ENCODE peak calls at places on chromosomes 6 and 20, in four cellular contexts. C, E, G and R are unnamed samples. For H3K4me1, the result is how much of the 10 kb centered on the place peaks cover.

GRCh38 chr6:143592335-143592734 is 80.8 kb upstream of the FUCA2 start:
- DNase-seq in E (peak), G (no peak), C (no peak), R (no peak)

GRCh38 chr20:47863531-47863930 is 78.2 kb upstream of the SULF2 start:
- DNase-seq in E (no peak), C (no peak), G (no peak), R (no peak)

GRCh38 chr20:44006578-44006977 is 91.9 kb downstream of the TOX2 start:
- DNase-seq in G (no peak), E (no peak), C (no peak), R (no peak)

GRCh38 chr20:32969356-32970114 is 34.7 kb downstream of the SUN5 start:
- DNase-seq in C (no peak), G (no peak), E (peak), R (no peak)

GRCh38 chr6:29827579-29828470 is at the start of gene HLA-G:
- DNase-seq in G (no peak), C (no peak), E (no peak), R (no peak)

GRCh38 chr6:104953410-104953953 is 3.4 kb upstream of the LIN28B start:
- DNase-seq in C (no peak), G (no peak), E (peak), R (no peak)

GRCh38 chr6:26064619-26065257 is 22.5 kb upstream of the HFE start:
- DNase-seq in G (no peak), C (no peak), E (peak), R (no peak)

GRCh38 chr6:128350416-128351254 is 169.8 kb downstream of the PTPRK start:
- DNase-seq in G (no peak), E (peak), C (no peak), R (no peak)

GRCh38 chr6:5208039-5208438 is 52.7 kb downstream of the LYRM4 start:
- DNase-seq in E (no peak), G (no peak), C (no peak), R (no peak)

GRCh38 chr20:62376112-62377063 is 9.3 kb upstream of the LAMA5 start:
- DNase-seq in C (no peak), E (peak), G (no peak), R (peak)

GRCh38 chr6:155142163-155142901 is 121.5 kb upstream of the CLDN20 start:
- DNase-seq in C (no peak), E (no peak), G (no peak), R (no peak)

GRCh38 chr6:131819507-131820228 is 11.8 kb downstream of the ENPP1 start:
- DNase-seq in E (peak), G (no peak), C (no peak), R (no peak)

GRCh38 chr20:62358728-62359490 is 8.2 kb downstream of the LAMA5 start:
- DNase-seq in G (no peak), E (peak), C (no peak), R (no peak)

GRCh38 chr6:82553863-82554531 is 190.4 kb downstream of the TPBG start:
- DNase-seq in E (no peak), C (no peak), G (no peak), R (no peak)

GRCh38 chr20:32830437-32830836 is 10.7 kb downstream of the MAPRE1 start:
- DNase-seq in C (no peak), G (no peak), E (peak), R (no peak)

GRCh38 chr20:58515240-58516212 is at the start of gene APCDD1L:
- DNase-seq in C (no peak), E (no peak), G (no peak), R (peak)

GRCh38 chr6:82118150-82118562 is 129.4 kb downstream of the IBTK start:
- DNase-seq in G (no peak), C (no peak), E (no peak), R (no peak)

GRCh38 chr20:50992733-50993457 is 30.0 kb downstream of the KCNG1 start:
- DNase-seq in G (no peak), E (peak), C (peak), R (no peak)

GRCh38 chr6:146106532-146106931 is 77.7 kb downstream of the GRM1 start:
- DNase-seq in C (no peak), G (no peak), E (no peak), R (no peak)

GRCh38 chr20:31602779-31603441 is 2.2 kb upstream of the ID1 start:
- DNase-seq in C (peak), G (no peak), E (peak), R (no peak)

DNA sequence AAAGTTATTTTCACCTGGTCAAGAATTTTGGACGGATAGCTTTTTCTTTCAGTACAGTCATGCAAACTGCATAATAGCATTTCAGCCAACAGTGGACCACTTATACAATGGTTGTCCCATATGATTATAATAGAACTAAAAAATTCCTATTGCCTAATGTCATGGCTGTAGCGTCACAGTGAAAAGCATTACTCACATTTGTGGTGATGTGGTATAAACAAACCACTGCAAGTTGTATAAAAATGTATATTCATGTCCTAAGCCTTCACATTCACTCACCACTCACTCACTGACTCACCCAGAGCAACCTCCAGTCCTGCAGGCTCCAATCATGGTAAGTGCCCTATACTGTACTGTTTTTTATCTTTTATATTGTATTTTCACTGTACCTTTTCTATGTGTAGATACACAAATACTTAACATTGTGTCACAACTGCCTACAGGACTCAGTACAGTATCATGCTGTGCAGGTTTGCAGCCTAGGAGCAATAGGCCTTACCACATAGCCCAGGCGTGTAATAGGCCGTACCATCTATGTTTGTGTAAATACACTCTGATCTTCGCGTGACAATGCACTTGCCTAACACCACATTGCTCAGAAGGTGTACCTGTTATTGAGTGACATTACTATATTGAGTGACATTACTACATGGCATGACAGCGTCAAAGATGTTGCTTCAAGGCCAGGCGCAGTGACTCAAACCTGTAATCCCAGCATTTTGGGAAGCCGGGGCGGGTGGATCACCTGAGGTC is 17.9 kb downstream of the ABHD12 start:
- DNase-seq in C (no peak), G (no peak), E (no peak), R (no peak)
- H3K27ac ChIP-seq in C (no peak), G (no peak), E (no peak), R (no peak)

GRCh38 chr20:6848041-6848440 is 80.6 kb downstream of the BMP2 start:
- DNase-seq in C (no peak), E (no peak), G (no peak), R (no peak)
- H3K4me1 ChIP-seq in C (under half), E (under half), G (under half), R (under half)

GRCh38 chr6:139754898-139755754 is 380.7 kb upstream of the CITED2 start:
- DNase-seq in G (no peak), E (no peak), C (no peak), R (no peak)
- H3K27ac ChIP-seq in G (peak), E (peak), C (no peak), R (no peak)

DNA sequence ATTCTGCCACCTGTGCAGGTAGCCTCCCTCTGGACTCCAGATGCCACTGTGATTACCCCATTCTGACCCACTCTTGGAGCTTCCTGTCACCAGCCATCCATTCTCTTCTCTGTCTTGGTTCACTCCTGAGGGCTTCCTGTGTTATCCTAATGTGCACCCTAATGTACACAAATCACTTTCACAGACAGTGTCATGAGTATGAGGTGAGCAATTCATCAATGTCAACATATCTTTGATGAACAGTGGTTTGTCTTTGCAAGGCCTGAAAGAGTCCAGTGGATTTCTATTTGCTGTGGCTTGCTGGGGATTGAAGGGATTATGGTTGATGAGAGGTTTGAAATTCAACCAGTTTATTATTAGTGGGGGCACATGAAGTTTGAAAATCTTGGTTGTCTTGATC is 63.8 kb upstream of the EEF1E1 start:
- DNase-seq in G (no peak), E (no peak), C (no peak), R (no peak)
- H3K4me1 ChIP-seq in G (under half), E (under half), C (under half), R (under half)

GRCh38 chr20:56629464-56630085 is 469 bp downstream of the TFAP2C start:
- DNase-seq in C (no peak), G (no peak), E (no peak), R (no peak)
- H3K27ac ChIP-seq in C (no peak), G (no peak), E (peak), R (no peak)

GRCh38 chr6:130136803-130137202 is 85.9 kb downstream of the SAMD3 start:
- DNase-seq in C (no peak), E (no peak), G (no peak), R (no peak)

GRCh38 chr6:130138909-130139242 is 83.9 kb downstream of the SAMD3 start:
- DNase-seq in G (no peak), C (no peak), E (no peak), R (no peak)

GRCh38 chr6:130134594-130134993 is 88.2 kb downstream of the SAMD3 start:
- DNase-seq in G (no peak), E (peak), C (no peak), R (no peak)

GRCh38 chr6:130140084-130140483 is 82.7 kb downstream of the SAMD3 start:
- DNase-seq in G (no peak), E (no peak), C (no peak), R (no peak)

GRCh38 chr6:130138116-130138908 is 84.4 kb downstream of the SAMD3 start:
- DNase-seq in E (no peak), G (no peak), C (no peak), R (no peak)
- H3K4me1 ChIP-seq in E (under half), G (under half), C (under half), R (under half)

DNA sequence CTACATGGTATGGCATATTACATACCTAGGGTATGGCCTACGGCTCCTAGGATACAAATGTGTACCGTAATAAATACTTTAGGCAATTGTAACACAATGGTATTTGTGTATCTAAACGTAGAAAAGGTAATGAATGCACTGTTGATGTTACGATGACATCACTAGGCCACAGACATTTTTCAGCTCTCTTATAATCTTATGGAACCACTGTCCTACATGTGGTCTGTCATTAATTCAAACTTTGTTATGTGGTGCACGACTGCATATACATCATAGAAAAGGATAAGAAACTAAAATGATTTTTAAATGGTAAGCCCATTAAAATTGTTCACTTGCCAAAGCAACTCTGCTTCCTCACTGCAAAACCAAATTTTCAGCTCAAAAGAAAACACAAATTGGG is 35.7 kb downstream of the CSNK2A1 start:
- DNase-seq in C (no peak), G (no peak), E (no peak), R (no peak)
- H3K27ac ChIP-seq in C (no peak), G (no peak), E (peak), R (no peak)